ENCODE peak calls at places on chromosomes 12 and 14, in five cellular contexts. Q is neural progenitor cell, J is astrocyte of the spinal cord, R is stomach, G is upper lobe of left lung. S is an unnamed sample.

GRCh38 chr12:70292017-70292776 is 49.0 kb downstream of the CNOT2 start:
- DNase-seq in Q (no peak), J (no peak), R (no peak), G (no peak), S (no peak)

GRCh38 chr14:89509891-89510290 is 92.9 kb upstream of the FOXN3 start:
- DNase-seq in Q (no peak), J (peak; percentile 57), R (no peak), G (no peak), S (no peak)

GRCh38 chr14:67358914-67359313 is 690 bp downstream of the ATP6V1D start:
- DNase-seq in Q (peak; percentile 47), J (no peak), R (no peak), G (no peak), S (no peak)

GRCh38 chr12:58608711-58609110 is 311.6 kb downstream of the LRIG3 start:
- DNase-seq in Q (no peak), J (peak; percentile 24), R (no peak), G (no peak), S (no peak)

GRCh38 chr12:64325055-64325454 is 65.5 kb downstream of the C12orf56 start:
- DNase-seq in Q (no peak), J (no peak), R (no peak), G (no peak), S (no peak)

GRCh38 chr14:55277972-55278740 is 6.9 kb downstream of the FBXO34 start:
- DNase-seq in Q (no peak), J (no peak), R (no peak), G (no peak), S (no peak)

GRCh38 chr12:48883305-48884171 is 17.9 kb upstream of the RND1 start:
- DNase-seq in Q (peak; percentile 98), J (no peak), R (peak; percentile 83), G (no peak), S (no peak)

GRCh38 chr12:9260931-9261330 is 52.7 kb upstream of the PZP start:
- DNase-seq in Q (no peak), J (no peak), R (no peak), G (no peak), S (no peak)

GRCh38 chr12:88036368-88036965 is 7.3 kb upstream of the C12orf50 start:
- DNase-seq in Q (no peak), J (peak; percentile 14), R (no peak), G (no peak), S (no peak)

GRCh38 chr12:71475280-71475679 is 35.7 kb downstream of the LGR5 start:
- DNase-seq in Q (no peak), J (no peak), R (no peak), G (no peak), S (no peak)

GRCh38 chr14:51828017-51828797 is 32.2 kb upstream of the GNG2 start:
- DNase-seq in Q (peak; percentile 25), J (peak; percentile 71), R (peak; percentile 34), G (no peak), S (peak; percentile 62)

GRCh38 chr12:96033549-96034389 is 1.6 kb downstream of the LTA4H start:
- DNase-seq in Q (no peak), J (no peak), R (no peak), G (no peak), S (no peak)

GRCh38 chr14:73467800-73468199 is 9.5 kb upstream of the NUMB start:
- DNase-seq in Q (no peak), J (no peak), R (no peak), G (no peak), S (no peak)

GRCh38 chr12:29306682-29307081 is 74.3 kb downstream of the ERGIC2 start:
- DNase-seq in Q (no peak), J (no peak), R (no peak), G (no peak), S (no peak)

GRCh38 chr12:29306267-29306666 is 74.7 kb downstream of the ERGIC2 start:
- DNase-seq in Q (no peak), J (no peak), R (no peak), G (no peak), S (no peak)

GRCh38 chr12:29314421-29314820 is 66.6 kb downstream of the ERGIC2 start:
- DNase-seq in Q (peak; percentile 3), J (no peak), R (no peak), G (no peak), S (no peak)

GRCh38 chr12:29310899-29311298 is 70.1 kb downstream of the ERGIC2 start:
- DNase-seq in Q (no peak), J (no peak), R (no peak), G (no peak), S (no peak)

DNA sequence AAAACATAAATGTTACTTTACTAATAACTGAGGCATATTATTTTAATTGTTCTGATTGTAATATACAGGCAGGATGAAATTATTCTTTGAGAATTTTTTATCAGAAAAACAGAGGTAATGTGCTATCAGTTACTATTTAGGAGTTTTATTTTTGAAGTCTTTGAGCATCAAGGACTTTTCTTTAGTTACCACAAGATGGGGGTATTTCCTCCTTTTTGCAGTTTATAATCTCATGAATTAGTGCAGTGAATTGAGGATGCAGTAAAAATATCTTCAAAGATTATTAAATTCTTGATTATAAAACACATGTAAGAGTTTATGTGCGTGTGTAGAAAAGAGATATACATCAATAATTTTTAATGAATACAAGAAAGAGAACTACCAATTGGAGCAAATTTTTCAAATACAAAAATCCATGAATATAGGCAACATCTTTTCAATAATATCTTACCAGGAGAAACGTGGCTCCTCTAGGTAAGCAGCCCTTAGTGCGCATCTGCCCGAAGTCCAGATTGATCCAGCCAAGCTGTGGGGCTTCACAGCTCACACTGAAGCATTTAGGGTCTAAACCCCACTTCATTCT is 71.6 kb downstream of the ERGIC2 start:
- DNase-seq in Q (no peak), J (peak; percentile 35), R (no peak), G (no peak), S (no peak)
- TF ChIP-seq CTCF in Q (peak; percentile 59), J (peak; percentile 46), R (no peak), G (no peak), S (no peak)

GRCh38 chr12:46404225-46404631 is 31.7 kb upstream of the SLC38A2 start:
- DNase-seq in Q (no peak), J (peak; percentile 94), R (no peak), G (no peak), S (no peak)

GRCh38 chr12:46407360-46407759 is 34.8 kb upstream of the SLC38A2 start:
- DNase-seq in Q (no peak), J (no peak), R (no peak), G (no peak), S (no peak)

GRCh38 chr12:46403732-46404097 is 31.1 kb upstream of the SLC38A2 start:
- DNase-seq in Q (no peak), J (no peak), R (no peak), G (no peak), S (no peak)

GRCh38 chr12:46404733-46405132 is 32.2 kb upstream of the SLC38A2 start:
- DNase-seq in Q (no peak), J (no peak), R (no peak), G (no peak), S (no peak)

GRCh38 chr12:46406352-46407027 is 33.9 kb upstream of the SLC38A2 start:
- DNase-seq in Q (no peak), J (no peak), R (no peak), G (no peak), S (no peak)
- TF ChIP-seq CTCF in Q (no peak), J (no peak), R (no peak), G (no peak), S (no peak)

DNA sequence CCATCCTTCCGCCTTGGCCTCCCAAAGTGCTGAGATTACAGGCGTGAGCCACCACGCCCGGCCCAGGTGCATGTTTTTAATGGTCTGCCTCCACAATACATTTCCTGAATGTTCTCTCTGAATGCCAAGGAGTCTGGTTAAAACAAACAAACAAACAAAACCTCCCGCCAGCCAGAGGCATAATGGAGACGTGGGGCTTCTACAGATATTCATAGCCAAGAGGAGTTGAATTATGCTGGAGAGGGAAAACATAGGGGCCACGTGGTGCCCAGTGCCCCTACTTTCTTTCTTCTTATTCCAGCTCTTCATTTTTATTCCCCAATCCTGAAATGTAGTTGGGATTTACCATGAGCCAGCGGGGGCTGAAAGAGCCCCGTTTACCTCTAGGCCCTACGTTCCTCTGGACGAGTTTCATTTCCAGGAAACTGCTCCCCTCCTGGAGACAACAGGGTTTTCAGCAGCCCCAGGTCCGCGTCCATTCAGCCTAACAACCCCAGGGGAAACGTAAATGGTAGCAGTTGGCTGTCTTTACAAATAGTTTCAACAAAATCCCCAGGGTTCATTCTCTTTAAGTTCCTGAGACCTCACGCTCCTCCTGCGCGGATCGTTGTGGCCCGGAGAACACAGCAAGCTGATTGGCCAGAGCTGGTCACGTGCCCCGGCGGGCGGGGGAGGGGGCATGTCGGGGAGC is 108.5 kb upstream of the ESRRB start:
- DNase-seq in Q (peak; percentile 42), J (peak; percentile 39), R (peak; percentile 45), G (peak; percentile 94), S (no peak)
- TF ChIP-seq CTCF in Q (peak; percentile 19), J (peak; percentile 36), R (peak; percentile 9), G (no peak), S (no peak)

DNA sequence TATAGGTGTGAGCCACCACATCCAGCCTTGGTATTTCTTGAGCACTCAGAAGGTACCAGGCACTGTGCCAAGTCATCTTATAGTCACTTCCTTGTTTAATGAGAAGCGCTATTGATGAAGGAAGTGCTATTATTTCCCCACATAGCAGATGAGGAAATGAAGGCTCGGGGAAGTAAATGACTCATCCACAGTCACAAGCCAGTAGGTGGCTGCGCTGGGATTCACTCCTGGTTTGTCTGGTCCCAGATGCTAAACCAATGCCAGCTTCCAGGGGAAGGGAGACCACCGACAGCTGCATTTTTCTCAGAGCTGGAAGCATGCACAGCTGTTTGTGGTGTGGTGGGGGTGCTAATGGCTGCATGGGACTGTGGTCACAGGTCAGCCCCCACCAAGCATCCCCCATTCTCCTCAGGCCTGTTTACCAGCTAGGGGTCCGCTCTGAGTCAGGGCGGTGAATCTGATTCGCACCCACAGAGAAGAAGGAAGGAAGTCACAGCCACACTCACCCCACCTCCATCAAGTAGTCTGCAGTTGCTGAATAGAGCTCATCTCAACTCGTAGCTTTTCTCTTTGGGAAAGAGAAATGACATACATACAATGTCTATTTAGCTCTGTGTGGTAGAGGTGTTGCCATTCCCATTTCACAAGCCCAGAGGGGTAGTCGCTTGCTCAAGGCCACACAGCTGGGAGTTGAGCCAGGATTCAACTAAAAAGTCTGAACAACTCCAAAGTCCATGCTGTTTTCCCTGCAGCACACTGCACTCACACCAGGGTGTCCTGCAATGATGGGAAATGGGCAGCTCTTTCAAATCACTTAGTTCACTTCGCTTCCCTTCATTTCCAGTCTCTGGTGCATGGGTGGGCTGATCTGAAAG is 6.3 kb upstream of the LTBP2 start:
- DNase-seq in Q (no peak), J (peak; percentile 80), R (peak; percentile 48), G (no peak), S (peak; percentile 86)
- TF ChIP-seq CTCF in Q (no peak), J (no peak), R (no peak), G (no peak), S (no peak)

GRCh38 chr14:20486700-20487401 is 17.6 kb downstream of the PNP start:
- DNase-seq in Q (no peak), J (no peak), R (no peak), G (no peak), S (no peak)

GRCh38 chr14:20490563-20490962 is 14.8 kb upstream of the RNASE10 start:
- DNase-seq in Q (no peak), J (no peak), R (no peak), G (no peak), S (no peak)

GRCh38 chr14:20485900-20486299 is 16.7 kb downstream of the PNP start:
- DNase-seq in Q (no peak), J (no peak), R (no peak), G (no peak), S (no peak)

GRCh38 chr14:20489093-20489994 is 16.0 kb upstream of the RNASE10 start:
- DNase-seq in Q (no peak), J (peak; percentile 17), R (no peak), G (no peak), S (no peak)

GRCh38 chr14:20487402-20487742 is 18.0 kb upstream of the RNASE10 start:
- DNase-seq in Q (no peak), J (no peak), R (no peak), G (no peak), S (no peak)
- TF ChIP-seq CTCF in Q (peak; percentile 27), J (no peak), R (no peak), G (no peak), S (no peak)